ENCODE peak calls at places on chromosomes 16 and 17, in five cellular contexts. K is neuronal stem cell, F is trophoblast cell, P is mesenchymal stem cell, J is H1. I is an unnamed sample.

GRCh38 chr16:8866118-8866883 is 2.5 kb downstream of the CARHSP1 start:
- DNase-seq in K (peak), F (no peak), P (peak), J (peak), I (peak)

GRCh38 chr17:65204001-65204400 is 66.8 kb downstream of the RGS9 start:
- DNase-seq in K (no peak), F (no peak), P (no peak), J (no peak), I (no peak)

GRCh38 chr16:20884240-20884556 is 16.0 kb downstream of the DCUN1D3 start:
- DNase-seq in K (no peak), F (no peak), P (peak), J (no peak), I (no peak)

GRCh38 chr16:73058221-73058615 is 10.3 kb upstream of the ZFHX3 start:
- DNase-seq in K (peak), F (no peak), P (peak), J (peak), I (no peak)

GRCh38 chr17:76982408-76983074 is 114.3 kb downstream of the MGAT5B start:
- DNase-seq in K (no peak), F (no peak), P (no peak), J (no peak), I (no peak)

GRCh38 chr17:29379084-29379811 is 10.9 kb upstream of the TAOK1 start:
- DNase-seq in K (no peak), F (peak), P (peak), J (no peak), I (no peak)

GRCh38 chr17:38636054-38636453 is 30.3 kb upstream of the SRCIN1 start:
- DNase-seq in K (no peak), F (peak), P (no peak), J (peak), I (peak)

GRCh38 chr17:41058741-41059140 is 1.2 kb downstream of the KRTAP2-3 start:
- DNase-seq in K (no peak), F (no peak), P (no peak), J (no peak), I (no peak)

GRCh38 chr17:57939797-57940196 is 15.4 kb downstream of the CUEDC1 start:
- DNase-seq in K (no peak), F (no peak), P (no peak), J (no peak), I (no peak)

GRCh38 chr16:31696968-31697743 is 169.5 kb downstream of the AHSP start:
- DNase-seq in K (no peak), F (peak), P (peak), J (no peak), I (no peak)

GRCh38 chr17:49952209-49952911 is 16.6 kb upstream of the DLX4 start:
- DNase-seq in K (peak), F (peak), P (peak), J (peak), I (peak)

GRCh38 chr17:28926786-28927185 is 23.9 kb upstream of the DHRS13 start:
- DNase-seq in K (no peak), F (no peak), P (peak), J (no peak), I (no peak)

GRCh38 chr16:1123525-1124230 is 27.6 kb upstream of the C1QTNF8 start:
- DNase-seq in K (no peak), F (no peak), P (no peak), J (no peak), I (no peak)

GRCh38 chr16:66660422-66661209 is 35.9 kb downstream of the CMTM4 start:
- DNase-seq in K (peak), F (peak), P (peak), J (no peak), I (no peak)

GRCh38 chr17:83010323-83011200 is 68.8 kb upstream of the METRNL start:
- DNase-seq in K (no peak), F (no peak), P (peak), J (peak), I (no peak)

GRCh38 chr16:58882292-58882691 is 148.2 kb upstream of the GOT2 start:
- DNase-seq in K (no peak), F (no peak), P (no peak), J (no peak), I (no peak)

GRCh38 chr16:88533945-88534641 is 36.1 kb upstream of the ZC3H18 start:
- DNase-seq in K (peak), F (peak), P (peak), J (peak), I (peak)

GRCh38 chr16:69861276-69862030 is 89.7 kb upstream of the CLEC18A start:
- DNase-seq in K (no peak), F (no peak), P (peak), J (no peak), I (no peak)

GRCh38 chr16:4991754-4992153 is 33.6 kb downstream of the SEC14L5 start:
- DNase-seq in K (no peak), F (no peak), P (no peak), J (no peak), I (no peak)

GRCh38 chr17:82594571-82594970 is 53.7 kb downstream of the WDR45B start:
- DNase-seq in K (no peak), F (no peak), P (no peak), J (no peak), I (no peak)

GRCh38 chr16:4160663-4161436 is 44.6 kb upstream of the ADCY9 start:
- DNase-seq in K (no peak), F (no peak), P (no peak), J (no peak), I (no peak)

GRCh38 chr17:4897198-4897657 is 2.1 kb upstream of the C17orf107 start:
- DNase-seq in K (no peak), F (no peak), P (no peak), J (no peak), I (peak)

GRCh38 chr16:23694707-23695373 is 16.2 kb downstream of the PLK1 start:
- DNase-seq in K (peak), F (no peak), P (peak), J (peak), I (peak)

GRCh38 chr16:55732496-55732895 is 76.7 kb downstream of the SLC6A2 start:
- DNase-seq in K (no peak), F (no peak), P (no peak), J (no peak), I (no peak)

GRCh38 chr16:82681592-82681991 is 54.8 kb downstream of the CDH13 start:
- DNase-seq in K (no peak), F (no peak), P (no peak), J (no peak), I (peak)

GRCh38 chr16:6749714-6750113 is 582.9 kb upstream of the RBFOX1 start:
- DNase-seq in K (no peak), F (no peak), P (no peak), J (no peak), I (no peak)

GRCh38 chr17:57892820-57893595 is 43.2 kb upstream of the MRPS23 start:
- DNase-seq in K (peak), F (peak), P (peak), J (peak), I (peak)

GRCh38 chr17:59287452-59287851 is 44.0 kb upstream of the YPEL2 start:
- DNase-seq in K (no peak), F (no peak), P (no peak), J (no peak), I (no peak)

GRCh38 chr17:47717845-47718621 is 15.0 kb upstream of the TBX21 start:
- DNase-seq in K (no peak), F (no peak), P (no peak), J (no peak), I (no peak)

GRCh38 chr16:56936491-56936890 is 4.5 kb downstream of the HERPUD1 start:
- DNase-seq in K (no peak), F (no peak), P (peak), J (no peak), I (no peak)

GRCh38 chr17:3035256-3035967 is 28.0 kb downstream of the OR1D5 start:
- DNase-seq in K (no peak), F (no peak), P (no peak), J (no peak), I (no peak)

GRCh38 chr16:1958715-1959268 is 546 bp upstream of the NDUFB10 start:
- DNase-seq in K (no peak), F (no peak), P (no peak), J (peak), I (no peak)

GRCh38 chr17:50638572-50638850 is 3.8 kb downstream of the ABCC3 start:
- DNase-seq in K (no peak), F (no peak), P (no peak), J (no peak), I (no peak)

GRCh38 chr16:2490190-2491105 is 15.5 kb downstream of the TBC1D24 start:
- DNase-seq in K (no peak), F (no peak), P (no peak), J (no peak), I (no peak)

GRCh38 chr17:7484964-7485377 is 805 bp downstream of the POLR2A start:
- DNase-seq in K (no peak), F (no peak), P (no peak), J (no peak), I (no peak)

GRCh38 chr17:7483238-7484066 is 714 bp upstream of the POLR2A start:
- DNase-seq in K (peak), F (peak), P (peak), J (peak), I (peak)

GRCh38 chr17:7484067-7484963 is at the start of gene POLR2A:
- DNase-seq in K (peak), F (peak), P (peak), J (peak), I (peak)

GRCh38 chr17:7490144-7490543 is 6.0 kb downstream of the POLR2A start:
- DNase-seq in K (no peak), F (no peak), P (no peak), J (no peak), I (no peak)

GRCh38 chr17:7486181-7486580 is 2.0 kb downstream of the POLR2A start:
- DNase-seq in K (no peak), F (no peak), P (peak), J (no peak), I (no peak)
- H2BK12ac ChIP-seq in K (no peak), F (no peak), P (no peak), J (no peak), I (no peak)

GRCh38 chr17:27453466-27453865 is 2.8 kb upstream of the KSR1 start:
- DNase-seq in K (no peak), F (no peak), P (peak), J (no peak), I (no peak)
- H2BK12ac ChIP-seq in K (no peak), F (no peak), P (no peak), J (peak), I (no peak)

GRCh38 chr16:15803608-15804007 is 53.2 kb downstream of the MYH11 start:
- DNase-seq in K (no peak), F (no peak), P (no peak), J (no peak), I (no peak)

GRCh38 chr16:15798671-15799070 is 58.2 kb downstream of the MYH11 start:
- DNase-seq in K (no peak), F (no peak), P (no peak), J (no peak), I (no peak)

GRCh38 chr16:15795615-15796014 is 61.2 kb downstream of the MYH11 start:
- DNase-seq in K (no peak), F (no peak), P (no peak), J (no peak), I (no peak)

GRCh38 chr16:15796885-15797284 is 59.9 kb downstream of the MYH11 start:
- DNase-seq in K (no peak), F (no peak), P (no peak), J (no peak), I (no peak)

GRCh38 chr16:15799851-15800495 is 56.9 kb downstream of the MYH11 start:
- DNase-seq in K (no peak), F (no peak), P (no peak), J (no peak), I (no peak)
- H2BK12ac ChIP-seq in K (no peak), F (no peak), P (no peak), J (no peak), I (no peak)

DNA sequence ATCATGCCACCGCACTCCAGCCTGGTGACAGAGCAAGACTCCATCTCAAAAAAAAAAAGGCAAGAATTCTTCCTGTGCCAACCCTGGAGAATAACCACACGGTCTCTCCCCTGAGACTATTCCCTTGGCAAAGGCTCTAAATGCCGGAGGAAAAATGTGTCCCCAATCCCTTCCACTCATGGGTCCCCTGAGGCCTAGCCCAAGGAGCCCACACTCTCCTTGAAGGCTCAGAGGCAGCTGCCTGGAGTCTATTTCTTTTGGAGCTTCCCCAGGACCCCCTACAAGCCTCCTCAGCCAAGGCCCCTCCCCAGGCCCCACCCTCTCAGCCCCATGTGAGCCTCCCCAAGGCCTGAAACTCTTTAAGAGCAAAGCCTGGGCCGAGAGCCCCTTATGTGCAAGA is 16.6 kb downstream of the CEP131 start:
- DNase-seq in K (no peak), F (no peak), P (no peak), J (no peak), I (no peak)
- H2BK12ac ChIP-seq in K (no peak), F (no peak), P (no peak), J (no peak), I (no peak)

I was measured in H9.